ENCODE peak calls at places on chromosomes 7 and 10, in four cellular contexts. One of them, this sample, is unnamed.

GRCh38 chr7:129271500-129272355 is 46.9 kb downstream of the AHCYL2 start:
- DNase-seq in SK-N-SH: peak; percentile 57
- DNase-seq in A549: peak; percentile 28
- DNase-seq in IMR-90: peak; percentile 43
- DNase-seq in this sample: peak; percentile 21

GRCh38 chr10:132591166-132591971 is 53.8 kb downstream of the INPP5A start:
- DNase-seq in IMR-90: peak; percentile 66
- DNase-seq in A549: peak; percentile 63
- DNase-seq in SK-N-SH: no peak
- DNase-seq in this sample: no peak

GRCh38 chr7:78479348-78479747 is 680.8 kb downstream of the PHTF2 start:
- DNase-seq in A549: no peak
- DNase-seq in SK-N-SH: no peak
- DNase-seq in IMR-90: peak; percentile 60
- DNase-seq in this sample: no peak

GRCh38 chr10:44958196-44958896 is 1.3 kb upstream of the RASSF4 start:
- DNase-seq in SK-N-SH: no peak
- DNase-seq in A549: no peak
- DNase-seq in IMR-90: peak; percentile 70
- DNase-seq in this sample: no peak

GRCh38 chr10:14583252-14583651 is 191.4 kb downstream of the FAM107B start:
- DNase-seq in A549: no peak
- DNase-seq in SK-N-SH: no peak
- DNase-seq in IMR-90: no peak
- DNase-seq in this sample: no peak

GRCh38 chr7:150342119-150342405 is 633 bp upstream of the RARRES2 start:
- DNase-seq in SK-N-SH: no peak
- DNase-seq in A549: no peak
- DNase-seq in IMR-90: no peak
- DNase-seq in this sample: no peak

GRCh38 chr10:100510533-100511308 is 8.9 kb downstream of the SEC31B start:
- DNase-seq in A549: no peak
- DNase-seq in IMR-90: peak; percentile 27
- DNase-seq in SK-N-SH: no peak
- DNase-seq in this sample: no peak

GRCh38 chr10:126903646-126904360 is 1.4 kb upstream of the DOCK1 start:
- DNase-seq in IMR-90: no peak
- DNase-seq in A549: no peak
- DNase-seq in SK-N-SH: no peak
- DNase-seq in this sample: no peak

GRCh38 chr10:58780481-58780880 is 267.8 kb downstream of the BICC1 start:
- DNase-seq in SK-N-SH: no peak
- DNase-seq in IMR-90: peak; percentile 33
- DNase-seq in A549: no peak
- DNase-seq in this sample: no peak

GRCh38 chr7:28410628-28411578 is 1.4 kb upstream of the CREB5 start:
- DNase-seq in IMR-90: peak; percentile 90
- DNase-seq in SK-N-SH: peak; percentile 57
- DNase-seq in A549: no peak
- DNase-seq in this sample: no peak

GRCh38 chr7:152587366-152587765 is 88.6 kb downstream of the XRCC2 start:
- DNase-seq in SK-N-SH: no peak
- DNase-seq in IMR-90: no peak
- DNase-seq in A549: no peak
- DNase-seq in this sample: no peak

GRCh38 chr7:20189852-20190251 is 27.3 kb downstream of the MACC1 start:
- DNase-seq in IMR-90: no peak
- DNase-seq in SK-N-SH: no peak
- DNase-seq in A549: no peak
- DNase-seq in this sample: no peak

GRCh38 chr10:102492983-102493382 is 9.5 kb downstream of the ACTR1A start:
- DNase-seq in IMR-90: no peak
- DNase-seq in SK-N-SH: no peak
- DNase-seq in A549: no peak
- DNase-seq in this sample: no peak

GRCh38 chr10:110208614-110209398 is 1.4 kb downstream of the MXI1 start:
- DNase-seq in IMR-90: peak; percentile 46
- DNase-seq in A549: peak; percentile 57
- DNase-seq in SK-N-SH: peak; percentile 66
- DNase-seq in this sample: no peak

GRCh38 chr10:100562806-100563293 is 27.1 kb downstream of the HIF1AN start:
- DNase-seq in SK-N-SH: peak; percentile 72
- DNase-seq in IMR-90: peak; percentile 37
- DNase-seq in A549: peak; percentile 47
- DNase-seq in this sample: no peak

GRCh38 chr7:118626739-118627138 is 402.2 kb downstream of the ANKRD7 start:
- DNase-seq in SK-N-SH: no peak
- DNase-seq in A549: no peak
- DNase-seq in IMR-90: no peak
- DNase-seq in this sample: no peak

GRCh38 chr7:2979951-2980350 is 63.7 kb downstream of the CARD11 start:
- DNase-seq in IMR-90: no peak
- DNase-seq in A549: no peak
- DNase-seq in SK-N-SH: no peak
- DNase-seq in this sample: no peak

GRCh38 chr10:22504766-22505165 is 159.5 kb downstream of the SPAG6 start:
- DNase-seq in IMR-90: no peak
- DNase-seq in A549: no peak
- DNase-seq in SK-N-SH: no peak
- DNase-seq in this sample: no peak

GRCh38 chr10:22501412-22501811 is 156.1 kb downstream of the SPAG6 start:
- DNase-seq in A549: no peak
- DNase-seq in SK-N-SH: no peak
- DNase-seq in IMR-90: no peak
- DNase-seq in this sample: no peak

GRCh38 chr10:22503315-22504090 is 158.2 kb downstream of the SPAG6 start:
- DNase-seq in A549: peak; percentile 12
- DNase-seq in SK-N-SH: no peak
- DNase-seq in IMR-90: no peak
- DNase-seq in this sample: no peak

GRCh38 chr10:22501863-22502262 is 156.6 kb downstream of the SPAG6 start:
- DNase-seq in A549: no peak
- DNase-seq in IMR-90: no peak
- DNase-seq in SK-N-SH: no peak
- DNase-seq in this sample: no peak

GRCh38 chr10:22505923-22506685 is 160.8 kb downstream of the SPAG6 start:
- DNase-seq in A549: no peak
- DNase-seq in SK-N-SH: no peak
- DNase-seq in IMR-90: no peak
- DNase-seq in this sample: no peak
- TF ChIP-seq SMC3 in A549: no peak
- TF ChIP-seq SMC3 in SK-N-SH: no peak
- TF ChIP-seq SMC3 in IMR-90: no peak
- TF ChIP-seq SMC3 in this sample: no peak

GRCh38 chr10:124174071-124174566 is 80.7 kb upstream of the CHST15 start:
- DNase-seq in IMR-90: no peak
- DNase-seq in A549: no peak
- DNase-seq in SK-N-SH: no peak
- DNase-seq in this sample: no peak
- TF ChIP-seq SMC3 in IMR-90: no peak
- TF ChIP-seq SMC3 in A549: no peak
- TF ChIP-seq SMC3 in SK-N-SH: no peak
- TF ChIP-seq SMC3 in this sample: no peak

GRCh38 chr10:25934673-25935139 is 677 bp downstream of the MYO3A start:
- DNase-seq in IMR-90: no peak
- DNase-seq in A549: no peak
- DNase-seq in SK-N-SH: peak; percentile 37
- DNase-seq in this sample: no peak
- TF ChIP-seq SMC3 in IMR-90: no peak
- TF ChIP-seq SMC3 in A549: peak; percentile 18
- TF ChIP-seq SMC3 in SK-N-SH: no peak
- TF ChIP-seq SMC3 in this sample: no peak

DNA sequence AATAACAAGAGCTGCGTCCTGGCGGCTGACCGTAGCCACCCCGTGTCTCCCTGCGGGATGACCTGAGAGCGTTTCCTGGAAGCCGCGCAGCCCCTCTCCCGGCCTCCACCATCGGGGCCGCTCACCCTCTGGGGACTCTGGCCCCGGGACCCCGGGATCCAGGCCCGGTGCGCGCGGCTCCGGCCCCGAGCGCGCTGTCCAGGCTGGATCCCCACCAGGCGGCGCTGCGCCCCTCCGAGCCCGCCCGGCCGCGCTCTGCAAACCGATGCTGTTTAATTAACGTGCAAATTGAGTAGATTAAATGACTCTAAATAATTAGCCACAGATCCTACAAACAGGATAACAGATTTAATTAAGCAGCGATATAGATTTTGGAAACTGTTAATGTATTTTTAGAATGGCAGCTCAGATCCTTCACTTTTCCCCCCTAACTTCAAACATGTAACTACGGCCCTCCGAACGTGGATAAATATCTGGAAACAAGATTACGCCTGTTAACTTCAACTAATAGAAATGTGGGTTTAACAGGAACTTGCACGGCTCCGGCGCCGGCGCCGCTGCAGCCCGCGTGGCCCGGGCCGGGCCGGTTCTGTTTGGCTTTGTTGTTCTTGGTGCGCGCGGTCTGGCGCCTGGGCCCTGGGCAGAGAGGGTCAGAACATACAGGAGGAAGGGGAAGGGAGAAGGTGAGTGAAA is 7.1 kb upstream of the UNCX start:
- DNase-seq in A549: peak; percentile 72
- DNase-seq in SK-N-SH: peak; percentile 95
- DNase-seq in IMR-90: no peak
- DNase-seq in this sample: no peak
- TF ChIP-seq SMC3 in A549: peak; percentile 93
- TF ChIP-seq SMC3 in SK-N-SH: peak; percentile 88
- TF ChIP-seq SMC3 in IMR-90: peak; percentile 51
- TF ChIP-seq SMC3 in this sample: peak; percentile 67

GRCh38 chr10:103789771-103790201 is 65.6 kb downstream of the SH3PXD2A start:
- DNase-seq in IMR-90: no peak
- DNase-seq in SK-N-SH: no peak
- DNase-seq in A549: no peak
- DNase-seq in this sample: no peak
- TF ChIP-seq SMC3 in IMR-90: no peak
- TF ChIP-seq SMC3 in SK-N-SH: no peak
- TF ChIP-seq SMC3 in A549: no peak
- TF ChIP-seq SMC3 in this sample: no peak

GRCh38 chr10:48551796-48552591 is 52.9 kb downstream of the ARHGAP22 start:
- DNase-seq in A549: peak; percentile 61
- DNase-seq in IMR-90: peak; percentile 59
- DNase-seq in SK-N-SH: peak; percentile 87
- DNase-seq in this sample: no peak
- TF ChIP-seq SMC3 in A549: peak; percentile 72
- TF ChIP-seq SMC3 in IMR-90: peak; percentile 94
- TF ChIP-seq SMC3 in SK-N-SH: peak; percentile 90
- TF ChIP-seq SMC3 in this sample: peak; percentile 95

DNA sequence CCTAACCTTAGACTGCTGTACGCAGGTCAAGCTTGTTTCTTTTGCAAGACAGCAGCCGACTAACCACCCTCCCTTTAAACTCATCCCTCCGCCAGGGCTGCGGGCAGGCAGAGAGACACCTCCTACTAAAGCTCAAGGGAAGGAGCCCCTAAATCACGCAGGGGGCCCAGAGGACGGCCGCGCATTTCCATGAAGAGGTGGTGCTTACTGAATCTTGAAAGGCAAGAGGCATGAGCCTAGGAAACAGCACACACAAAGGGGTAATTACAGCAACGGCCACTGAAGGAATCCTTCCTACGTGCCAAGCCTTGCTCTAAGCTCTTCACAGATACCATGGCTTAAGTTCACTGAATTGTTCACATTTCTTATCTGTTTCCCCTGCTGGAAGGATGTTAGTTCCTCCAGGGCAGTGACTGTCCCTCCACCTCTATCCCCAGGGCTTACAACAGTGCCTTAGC is 90.1 kb downstream of the PROSER2 start:
- DNase-seq in A549: no peak
- DNase-seq in IMR-90: peak; percentile 20
- DNase-seq in SK-N-SH: no peak
- DNase-seq in this sample: no peak
- TF ChIP-seq SMC3 in A549: no peak
- TF ChIP-seq SMC3 in IMR-90: no peak
- TF ChIP-seq SMC3 in SK-N-SH: no peak
- TF ChIP-seq SMC3 in this sample: no peak